ENCODE peak calls at places on chromosomes 11 and 22, in eight cellular contexts. S is KG1; T is NCI-H82; I is AG04449; A is activated naive CD8-positive, alpha-beta T cell treated with anti-CD3 and anti-CD28 coated beads, Interleukin-2, amount 50 U/mL, for 24 hours; Q is astrocyte of the spinal cord; E is cardiac fibroblast; K is HuH-7.5. X is an unnamed sample.

GRCh38 chr22:24386814-24387550 is 40.4 kb upstream of the ADORA2A start:
- DNase-seq in S (no peak), T (no peak), I (no peak), A (no peak), Q (no peak), E (peak; percentile 46), K (no peak), X (no peak)

GRCh38 chr22:29719894-29720645 is at the start of gene CABP7:
- DNase-seq in S (no peak), T (peak; percentile 26), I (no peak), A (no peak), Q (no peak), E (no peak), K (no peak), X (no peak)

GRCh38 chr11:35491231-35491871 is 34.1 kb downstream of the PAMR1 start:
- DNase-seq in S (no peak), T (no peak), I (peak; percentile 93), A (no peak), Q (peak; percentile 92), E (peak; percentile 81), K (no peak), X (peak; percentile 77)

GRCh38 chr11:2142300-2142759 is 3.1 kb upstream of the IGF2 start:
- DNase-seq in S (no peak), T (no peak), I (no peak), A (no peak), Q (no peak), E (peak; percentile 43), K (no peak), X (peak; percentile 56)

GRCh38 chr11:125594958-125595357 is 2.3 kb downstream of the STT3A start:
- DNase-seq in S (no peak), T (no peak), I (no peak), A (no peak), Q (no peak), E (no peak), K (no peak), X (no peak)

GRCh38 chr11:5514841-5515240 is 1.7 kb downstream of the UBQLNL start:
- DNase-seq in S (no peak), T (no peak), I (no peak), A (no peak), Q (no peak), E (no peak), K (no peak), X (no peak)

GRCh38 chr11:12727556-12728070 is 53.4 kb downstream of the TEAD1 start:
- DNase-seq in S (no peak), T (no peak), I (peak; percentile 42), A (no peak), Q (peak; percentile 62), E (peak; percentile 65), K (no peak), X (peak; percentile 61)

GRCh38 chr11:21190181-21190580 is 520.8 kb downstream of the NELL1 start:
- DNase-seq in S (no peak), T (no peak), I (no peak), A (no peak), Q (no peak), E (no peak), K (no peak), X (no peak)

GRCh38 chr11:70942593-70942992 is 309.8 kb downstream of the SHANK2 start:
- DNase-seq in S (no peak), T (peak; percentile 3), I (no peak), A (peak; percentile 14), Q (no peak), E (no peak), K (no peak), X (no peak)

GRCh38 chr22:37970864-37971263 is 13.5 kb downstream of the SOX10 start:
- DNase-seq in S (no peak), T (no peak), I (no peak), A (no peak), Q (no peak), E (no peak), K (peak; percentile 7), X (no peak)

GRCh38 chr11:74320538-74320937 is 9.1 kb upstream of the P4HA3 start:
- DNase-seq in S (no peak), T (no peak), I (no peak), A (no peak), Q (no peak), E (no peak), K (no peak), X (no peak)

GRCh38 chr11:62418733-62419132 is at the start of gene SCGB1A1:
- DNase-seq in S (no peak), T (no peak), I (no peak), A (no peak), Q (no peak), E (no peak), K (no peak), X (no peak)

GRCh38 chr11:96426356-96427103 is 36.7 kb downstream of the JRKL start:
- DNase-seq in S (peak; percentile 31), T (peak; percentile 65), I (no peak), A (no peak), Q (peak; percentile 49), E (peak; percentile 74), K (no peak), X (peak; percentile 64)

GRCh38 chr11:59135648-59136461 is 6.8 kb upstream of the FAM111A start:
- DNase-seq in S (peak; percentile 76), T (peak; percentile 81), I (no peak), A (peak; percentile 92), Q (peak; percentile 76), E (peak; percentile 83), K (peak; percentile 67), X (peak; percentile 74)

GRCh38 chr11:110728883-110729282 is 16.6 kb upstream of the ARHGAP20 start:
- DNase-seq in S (no peak), T (no peak), I (no peak), A (no peak), Q (no peak), E (peak; percentile 37), K (no peak), X (peak; percentile 34)

GRCh38 chr11:33936745-33937612 is 45.1 kb upstream of the LMO2 start:
- DNase-seq in S (no peak), T (peak; percentile 82), I (no peak), A (no peak), Q (peak; percentile 51), E (peak; percentile 66), K (no peak), X (peak; percentile 37)

GRCh38 chr22:27801616-27802388 is at the start of gene MN1:
- DNase-seq in S (peak; percentile 74), T (peak; percentile 17), I (no peak), A (peak; percentile 40), Q (peak; percentile 67), E (peak; percentile 67), K (peak; percentile 70), X (peak; percentile 49)

GRCh38 chr11:129273322-129273721 is 81.2 kb upstream of the ARHGAP32 start:
- DNase-seq in S (no peak), T (no peak), I (no peak), A (no peak), Q (no peak), E (no peak), K (no peak), X (no peak)

GRCh38 chr22:19494001-19494560 is 14.4 kb downstream of the CDC45 start:
- DNase-seq in S (no peak), T (no peak), I (no peak), A (no peak), Q (no peak), E (no peak), K (no peak), X (no peak)

GRCh38 chr22:23832226-23833016 is 6.4 kb downstream of the DERL3 start:
- DNase-seq in S (no peak), T (no peak), I (no peak), A (no peak), Q (no peak), E (no peak), K (no peak), X (no peak)

GRCh38 chr22:27993201-27993635 is 74.2 kb upstream of the PITPNB start:
- DNase-seq in S (no peak), T (no peak), I (no peak), A (no peak), Q (no peak), E (no peak), K (no peak), X (no peak)

GRCh38 chr11:65488273-65489058 is 10.4 kb upstream of the MALAT1 start:
- DNase-seq in S (no peak), T (peak; percentile 35), I (no peak), A (no peak), Q (peak; percentile 78), E (peak; percentile 70), K (no peak), X (peak; percentile 85)

GRCh38 chr11:121236115-121237001 is 56.2 kb upstream of the SC5D start:
- DNase-seq in S (no peak), T (peak; percentile 29), I (no peak), A (no peak), Q (peak; percentile 52), E (peak; percentile 12), K (no peak), X (no peak)

GRCh38 chr11:83051760-83052671 is 19.7 kb downstream of the RAB30 start:
- DNase-seq in S (no peak), T (peak; percentile 79), I (peak; percentile 99), A (no peak), Q (peak; percentile 95), E (peak; percentile 95), K (no peak), X (peak; percentile 98)

GRCh38 chr11:1628506-1629325 is 859 bp upstream of the KRTAP5-5 start:
- DNase-seq in S (no peak), T (peak; percentile 38), I (no peak), A (peak; percentile 75), Q (peak; percentile 15), E (peak; percentile 45), K (peak; percentile 87), X (peak; percentile 27)

GRCh38 chr11:62048101-62048500 is 75.7 kb upstream of the INCENP start:
- DNase-seq in S (no peak), T (no peak), I (no peak), A (no peak), Q (no peak), E (peak; percentile 48), K (no peak), X (peak; percentile 76)

GRCh38 chr11:131977231-131977630 is 606.8 kb downstream of the NTM start:
- DNase-seq in S (no peak), T (no peak), I (peak; percentile 47), A (no peak), Q (peak; percentile 42), E (peak; percentile 18), K (no peak), X (no peak)

GRCh38 chr22:39212721-39213376 is 31.9 kb downstream of the PDGFB start:
- DNase-seq in S (no peak), T (no peak), I (no peak), A (no peak), Q (no peak), E (peak; percentile 84), K (no peak), X (peak; percentile 94)

GRCh38 chr11:13761712-13762111 is 93.2 kb downstream of the FAR1 start:
- DNase-seq in S (no peak), T (no peak), I (peak; percentile 26), A (no peak), Q (no peak), E (peak; percentile 7), K (no peak), X (no peak)

GRCh38 chr11:10076458-10077141 is 217.4 kb downstream of the SBF2 start:
- DNase-seq in S (peak; percentile 4), T (peak; percentile 45), I (no peak), A (peak; percentile 44), Q (peak; percentile 55), E (peak; percentile 89), K (no peak), X (peak; percentile 20)

GRCh38 chr22:40560551-40560950 is 76.0 kb downstream of the MRTFA start:
- DNase-seq in S (no peak), T (peak; percentile 71), I (peak; percentile 7), A (no peak), Q (peak; percentile 65), E (peak; percentile 19), K (no peak), X (peak; percentile 57)

GRCh38 chr22:20957118-20957690 is 9.9 kb upstream of the AIFM3 start:
- DNase-seq in S (no peak), T (no peak), I (no peak), A (no peak), Q (no peak), E (no peak), K (no peak), X (no peak)

GRCh38 chr11:68447015-68447801 is 13.3 kb upstream of the PPP6R3 start:
- DNase-seq in S (peak; percentile 42), T (peak; percentile 77), I (no peak), A (peak; percentile 79), Q (peak; percentile 58), E (peak; percentile 74), K (peak; percentile 99), X (peak; percentile 65)

GRCh38 chr11:3949132-3949531 is 93.7 kb downstream of the STIM1 start:
- DNase-seq in S (no peak), T (no peak), I (no peak), A (no peak), Q (no peak), E (no peak), K (no peak), X (no peak)